ENCODE peak calls at places on chromosomes 16 and 17, in eight cellular contexts. G is heart left ventricle, D is tibial nerve, C is A549, H is IMR-90, O is stomach, U is K562, M is breast epithelium. A is an unnamed sample. For H3K9me3, the result is how much of the 10 kb centered on the place peaks cover.

GRCh38 chr16:22684282-22685161 is 129.4 kb upstream of the HS3ST2 start:
- DNase-seq in D (no peak), C (no peak), O (no peak), U (no peak), M (no peak), H (peak), G (no peak), A (no peak)

GRCh38 chr17:2081564-2081963 is 26.7 kb downstream of the HIC1 start:
- DNase-seq in C (no peak), H (peak), U (no peak), G (no peak), O (no peak), D (no peak), M (no peak), A (no peak)

GRCh38 chr17:47729486-47729885 is 3.5 kb upstream of the TBX21 start:
- DNase-seq in H (no peak), O (no peak), M (no peak), U (no peak), D (no peak), G (peak), C (no peak), A (no peak)

GRCh38 chr17:36945959-36946725 is 2.6 kb upstream of the AATF start:
- DNase-seq in G (no peak), H (no peak), U (no peak), D (no peak), C (no peak), O (no peak), M (no peak), A (no peak)

GRCh38 chr16:66150691-66151090 is 215.8 kb upstream of the CDH5 start:
- DNase-seq in H (peak), C (no peak), U (no peak), D (no peak), M (no peak), G (no peak), O (no peak), A (no peak)

GRCh38 chr17:50222922-50223321 is 21.5 kb upstream of the COL1A1 start:
- DNase-seq in G (no peak), H (no peak), U (no peak), D (no peak), M (no peak), C (no peak), O (no peak), A (no peak)

GRCh38 chr17:80832266-80832676 is 159.4 kb upstream of the CHMP6 start:
- DNase-seq in D (no peak), C (peak), U (peak), O (no peak), G (no peak), H (peak), M (no peak), A (peak)

GRCh38 chr17:41267711-41268110 is 2.5 kb downstream of the KRTAP9-6 start:
- DNase-seq in D (no peak), H (no peak), O (no peak), G (no peak), C (no peak), M (no peak), U (no peak), A (no peak)

GRCh38 chr16:27251561-27252205 is 16.9 kb downstream of the NSMCE1 start:
- DNase-seq in H (no peak), D (no peak), M (peak), O (no peak), C (no peak), G (no peak), U (no peak), A (no peak)
- TF ChIP-seq POLR2A in H (no peak), D (no peak), M (no peak), O (no peak), C (no peak), G (no peak), U (no peak), A (no peak)

DNA sequence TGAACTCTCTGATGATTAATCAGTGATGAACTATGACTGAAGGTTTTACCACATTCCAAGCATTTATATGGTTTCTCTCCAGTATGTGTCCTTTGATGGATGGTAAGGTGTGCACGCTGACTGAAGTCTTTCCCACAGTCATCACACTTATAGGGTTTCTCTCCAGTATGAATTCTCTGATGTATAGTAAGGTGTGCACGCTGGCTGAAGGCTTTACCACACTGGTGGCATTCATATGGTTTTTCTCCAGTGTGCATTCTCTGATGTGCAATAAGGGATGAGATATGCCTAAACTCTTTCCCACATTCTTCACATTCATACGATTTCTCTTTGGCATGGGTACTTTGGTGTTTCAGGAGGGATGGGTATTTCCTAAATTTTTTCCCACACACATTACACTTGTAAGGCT is 16.4 kb downstream of the ZNF287 start:
- DNase-seq in U (no peak), H (no peak), M (no peak), O (no peak), C (no peak), D (no peak), G (no peak), A (no peak)
- H3K9me3 ChIP-seq in U (under half), H (half or more), M (half or more), O (half or more), C (half or more), D (half or more), G (half or more), A (under half)

GRCh38 chr17:82228278-82228841 is 482 bp upstream of the SLC16A3 start:
- DNase-seq in H (no peak), G (peak), U (no peak), O (peak), D (no peak), C (no peak), M (no peak), A (peak)
- TF ChIP-seq POLR2A in H (no peak), G (no peak), U (no peak), O (no peak), D (no peak), C (no peak), M (no peak), A (no peak)

GRCh38 chr17:22506231-22506630 is 813.9 kb downstream of the KCNJ18 start:
- DNase-seq in D (no peak), O (no peak), H (no peak), U (no peak), C (no peak), M (no peak), G (no peak), A (no peak)

GRCh38 chr17:22507823-22508222 is 815.5 kb downstream of the KCNJ18 start:
- DNase-seq in H (no peak), O (no peak), C (no peak), U (peak), M (no peak), G (no peak), D (no peak), A (no peak)

GRCh38 chr17:22506861-22507260 is 814.5 kb downstream of the KCNJ18 start:
- DNase-seq in M (no peak), U (no peak), C (no peak), O (no peak), H (no peak), G (no peak), D (no peak), A (no peak)

GRCh38 chr17:22503322-22503899 is 811.1 kb downstream of the KCNJ18 start:
- DNase-seq in C (no peak), D (no peak), G (no peak), O (no peak), H (no peak), M (no peak), U (no peak), A (no peak)

GRCh38 chr17:22505660-22506059 is 813.3 kb downstream of the KCNJ18 start:
- DNase-seq in M (no peak), H (no peak), O (no peak), G (no peak), D (no peak), U (no peak), C (no peak), A (no peak)
- H3K9me3 ChIP-seq in M (under half), H (under half), O (half or more), G (under half), D (under half), U (under half), C (under half), A (under half)

GRCh38 chr16:30183236-30183960 is at the start of gene CORO1A:
- DNase-seq in D (peak), M (peak), O (peak), U (peak), C (peak), G (peak), H (peak), A (peak)
- TF ChIP-seq POLR2A in D (no peak), M (no peak), O (no peak), U (no peak), C (peak), G (peak), H (no peak), A (peak)

A was measured in adrenal gland.